ENCODE peak calls at places on chromosome 2, in six cellular contexts. N is fibroblast of mammary gland, H is uterus, Q is cardiac muscle cell, V is iPS DF 6.9, F is GM23338. X is an unnamed sample.

GRCh38 chr2:128562471-128563347 is 244.0 kb upstream of the HS6ST1 start:
- DNase-seq in N (peak; percentile 58), H (no peak), Q (peak; percentile 44), V (no peak), F (no peak), X (no peak)

GRCh38 chr2:144161061-144161460 is 358.9 kb downstream of the ZEB2 start:
- DNase-seq in N (no peak), H (no peak), Q (no peak), V (no peak), F (no peak), X (no peak)

GRCh38 chr2:207768168-207768890 is 1.4 kb downstream of the FZD5 start:
- DNase-seq in N (peak; percentile 39), H (peak; percentile 33), Q (peak; percentile 59), V (no peak), F (peak; percentile 59), X (no peak)

GRCh38 chr2:191312662-191313061 is 67.5 kb downstream of the MYO1B start:
- DNase-seq in N (no peak), H (no peak), Q (no peak), V (no peak), F (no peak), X (no peak)

GRCh38 chr2:222393733-222394267 is 30.5 kb upstream of the SGPP2 start:
- DNase-seq in N (no peak), H (no peak), Q (no peak), V (no peak), F (peak; percentile 45), X (no peak)

GRCh38 chr2:212997526-212998020 is 153.8 kb downstream of the IKZF2 start:
- DNase-seq in N (no peak), H (no peak), Q (no peak), V (peak; percentile 22), F (peak; percentile 56), X (no peak)

GRCh38 chr2:196939381-196939780 is 12.9 kb upstream of the PGAP1 start:
- DNase-seq in N (peak; percentile 80), H (no peak), Q (peak; percentile 37), V (no peak), F (no peak), X (peak; percentile 22)

GRCh38 chr2:173232956-173233744 is 121.5 kb upstream of the CDCA7 start:
- DNase-seq in N (peak; percentile 48), H (no peak), Q (peak; percentile 45), V (no peak), F (no peak), X (peak; percentile 24)

GRCh38 chr2:73963385-73964120 is 21.2 kb upstream of the TET3 start:
- DNase-seq in N (no peak), H (no peak), Q (peak; percentile 12), V (no peak), F (no peak), X (no peak)

GRCh38 chr2:70041666-70042065 is 45.6 kb upstream of the PCBP1 start:
- DNase-seq in N (no peak), H (no peak), Q (peak; percentile 20), V (no peak), F (no peak), X (peak; percentile 30)

GRCh38 chr2:151974997-151975396 is 123.8 kb downstream of the CACNB4 start:
- DNase-seq in N (no peak), H (no peak), Q (no peak), V (no peak), F (no peak), X (no peak)

GRCh38 chr2:231795525-231796327 is 9.5 kb downstream of the COPS7B start:
- DNase-seq in N (peak; percentile 76), H (no peak), Q (peak; percentile 73), V (no peak), F (peak; percentile 56), X (peak; percentile 52)

GRCh38 chr2:85766214-85766613 is 12.4 kb downstream of the ATOH8 start:
- DNase-seq in N (no peak), H (no peak), Q (no peak), V (no peak), F (no peak), X (no peak)

GRCh38 chr2:30223413-30223874 is 7.9 kb upstream of the LBH start:
- DNase-seq in N (no peak), H (no peak), Q (no peak), V (no peak), F (no peak), X (no peak)

GRCh38 chr2:69677914-69678313 is 34.4 kb upstream of the AAK1 start:
- DNase-seq in N (no peak), H (no peak), Q (no peak), V (no peak), F (no peak), X (no peak)

GRCh38 chr2:52404866-52405265 is 1362.7 kb upstream of the CHAC2 start:
- DNase-seq in N (no peak), H (no peak), Q (no peak), V (no peak), F (no peak), X (no peak)

GRCh38 chr2:223856584-223856983 is 19.2 kb upstream of the AP1S3 start:
- DNase-seq in N (no peak), H (no peak), Q (peak; percentile 8), V (no peak), F (no peak), X (no peak)

GRCh38 chr2:105405291-105405690 is 6.4 kb upstream of the FHL2 start:
- DNase-seq in N (peak; percentile 55), H (no peak), Q (no peak), V (no peak), F (no peak), X (peak; percentile 75)

GRCh38 chr2:216372761-216373291 is 543 bp upstream of the MARCHF4 start:
- DNase-seq in N (peak; percentile 80), H (no peak), Q (peak; percentile 79), V (no peak), F (no peak), X (peak; percentile 94)

GRCh38 chr2:16151281-16151570 is 210.9 kb downstream of the MYCN start:
- DNase-seq in N (no peak), H (no peak), Q (no peak), V (no peak), F (no peak), X (no peak)

X was measured in AG10803.